ENCODE peak calls at places on chromosomes 1 and 21, in nine cellular contexts. D is stimulated activated CD4-positive, alpha-beta T cell treated with anti-CD3 and anti-CD28 coated beads, Interleukin-2, amount 100 ng/mL, for 48 hours; M is WTC11; O is naive thymus-derived CD8-positive, alpha-beta T cell; K is endothelial cell; B is cortex of kidney; Q is mesendoderm; P is left cardiac atrium; G is activated effector memory CD4-positive, alpha-beta T cell treated with Interleukin-2 at 50 U/mL for 16 hours. A is an unnamed sample.

GRCh38 chr1:57040831-57041230 is 75.0 kb upstream of the C8B start:
- DNase-seq in G (no peak), D (no peak), O (no peak), M (no peak), P (no peak), Q (no peak), B (no peak), K (no peak), A (no peak)

GRCh38 chr1:32335619-32335950 is 448 bp downstream of the MARCKSL1 start:
- DNase-seq in O (no peak), G (no peak), P (no peak), D (no peak), B (no peak), M (no peak), Q (no peak), K (no peak), A (no peak)

GRCh38 chr1:205259361-205259832 is 31.7 kb downstream of the TMCC2 start:
- DNase-seq in M (no peak), G (no peak), O (no peak), P (no peak), B (no peak), Q (no peak), D (no peak), K (no peak), A (no peak)

GRCh38 chr1:79193211-79194079 is 186.9 kb upstream of the ADGRL4 start:
- DNase-seq in D (no peak), O (no peak), Q (peak; percentile 64), B (no peak), P (no peak), M (peak; percentile 32), K (peak; percentile 28), G (no peak), A (no peak)

GRCh38 chr1:3295846-3296245 is 158.6 kb upstream of the ARHGEF16 start:
- DNase-seq in P (no peak), B (no peak), D (no peak), G (no peak), M (no peak), O (no peak), K (no peak), Q (no peak), A (no peak)

GRCh38 chr1:67308136-67308535 is 463 bp downstream of the IL12RB2 start:
- DNase-seq in M (peak; percentile 35), G (no peak), P (no peak), K (no peak), B (no peak), D (no peak), O (no peak), Q (peak; percentile 10), A (no peak)

GRCh38 chr1:227886993-227887696 is 60.6 kb downstream of the WNT9A start:
- DNase-seq in K (peak; percentile 44), G (peak; percentile 31), O (peak; percentile 41), B (no peak), Q (peak; percentile 59), D (no peak), M (peak; percentile 45), P (peak; percentile 83), A (peak; percentile 54)

GRCh38 chr1:153687346-153687745 is 8.9 kb downstream of the NPR1 start:
- DNase-seq in D (no peak), G (no peak), P (no peak), Q (no peak), M (no peak), O (no peak), B (no peak), K (no peak), A (no peak)

GRCh38 chr21:43827015-43827611 is 37.7 kb downstream of the RRP1 start:
- DNase-seq in M (no peak), D (no peak), Q (no peak), K (no peak), P (peak; percentile 53), B (no peak), G (no peak), O (no peak), A (no peak)

GRCh38 chr1:72366473-72366872 is 84.1 kb upstream of the NEGR1 start:
- DNase-seq in Q (peak; percentile 8), D (no peak), P (no peak), M (no peak), B (no peak), G (no peak), K (no peak), O (no peak), A (no peak)

GRCh38 chr1:13510499-13510898 is 3.3 kb downstream of the LRRC38 start:
- DNase-seq in K (no peak), Q (no peak), B (no peak), D (no peak), O (no peak), M (no peak), G (no peak), P (no peak), A (no peak)

GRCh38 chr1:179228783-179229213 is 679 bp downstream of the ABL2 start:
- DNase-seq in O (peak; percentile 19), D (peak; percentile 13), B (no peak), Q (peak; percentile 72), M (peak; percentile 62), P (peak; percentile 55), K (peak; percentile 54), G (peak; percentile 2), A (peak; percentile 69)

GRCh38 chr1:235996048-235996785 is 68.7 kb downstream of the NID1 start:
- DNase-seq in B (no peak), K (no peak), Q (no peak), P (no peak), G (no peak), O (no peak), M (no peak), D (no peak), A (no peak)

GRCh38 chr1:113917400-113918082 is 11.6 kb upstream of the HIPK1 start:
- DNase-seq in M (no peak), D (no peak), K (no peak), O (no peak), G (no peak), Q (no peak), B (no peak), P (no peak), A (no peak)

GRCh38 chr1:30379684-30380624 is 343.4 kb downstream of the MATN1 start:
- DNase-seq in M (peak; percentile 50), G (peak; percentile 10), P (no peak), K (peak; percentile 66), Q (peak; percentile 78), D (peak; percentile 49), O (peak; percentile 41), B (no peak), A (peak; percentile 68)

GRCh38 chr1:215079456-215079855 is 3.1 kb upstream of the KCNK2 start:
- DNase-seq in K (no peak), P (no peak), M (no peak), B (no peak), Q (no peak), O (no peak), G (no peak), D (no peak), A (no peak)

GRCh38 chr1:112435448-112435847 is 39.4 kb downstream of the CTTNBP2NL start:
- DNase-seq in G (no peak), B (no peak), K (no peak), P (no peak), Q (no peak), M (no peak), O (no peak), D (no peak), A (no peak)

GRCh38 chr1:59673575-59674467 is 140.9 kb upstream of the HOOK1 start:
- DNase-seq in B (no peak), M (no peak), O (no peak), G (no peak), K (no peak), P (no peak), Q (no peak), D (no peak), A (no peak)

GRCh38 chr1:3579626-3580025 is 31.7 kb downstream of the MEGF6 start:
- DNase-seq in O (no peak), Q (no peak), G (no peak), D (no peak), B (no peak), M (no peak), P (no peak), K (no peak), A (no peak)

GRCh38 chr1:38804062-38804886 is 55.3 kb downstream of the RRAGC start:
- DNase-seq in P (no peak), G (no peak), D (no peak), O (no peak), Q (peak; percentile 61), K (peak; percentile 26), M (peak; percentile 63), B (no peak), A (peak; percentile 61)

GRCh38 chr1:112011231-112011630 is 21.8 kb upstream of the KCND3 start:
- DNase-seq in G (no peak), D (no peak), B (no peak), K (no peak), O (no peak), M (no peak), Q (no peak), P (peak; percentile 36), A (no peak)

A was measured in nephron progenitor cell.